ENCODE peak calls at places on chromosome 17, in six cellular contexts. I is lung, J is A673, K is Peyer's patch, H is left ventricle myocardium inferior, R is upper lobe of right lung. O is an unnamed sample.
A peak's percentile ranks its signal among the peaks of the same experiment; 100 is the strongest.

GRCh38 chr17:68074279-68074678 is 38.7 kb downstream of the KPNA2 start:
- DNase-seq in I (no peak), J (no peak), K (no peak), H (no peak), R (no peak), O (no peak)

GRCh38 chr17:66939461-66940114 is 24.9 kb upstream of the CACNG4 start:
- DNase-seq in I (no peak), J (no peak), K (no peak), H (no peak), R (peak; percentile 29), O (no peak)

GRCh38 chr17:5629133-5629532 is 44.8 kb upstream of the NLRP1 start:
- DNase-seq in I (no peak), J (no peak), K (no peak), H (no peak), R (no peak), O (no peak)

GRCh38 chr17:17180141-17180603 is 26.0 kb downstream of the PLD6 start:
- DNase-seq in I (no peak), J (no peak), K (no peak), H (peak; percentile 52), R (no peak), O (no peak)

GRCh38 chr17:60594747-60595146 is 5.2 kb upstream of the PPM1D start:
- DNase-seq in I (no peak), J (no peak), K (no peak), H (no peak), R (no peak), O (no peak)

GRCh38 chr17:2068589-2069051 is 13.7 kb downstream of the HIC1 start:
- DNase-seq in I (no peak), J (no peak), K (peak; percentile 56), H (no peak), R (no peak), O (peak; percentile 90)

GRCh38 chr17:58783380-58783779 is 27.7 kb downstream of the PPM1E start:
- DNase-seq in I (no peak), J (peak; percentile 7), K (no peak), H (no peak), R (no peak), O (no peak)

GRCh38 chr17:80023261-80024205 is 12.1 kb downstream of the TBC1D16 start:
- DNase-seq in I (no peak), J (no peak), K (no peak), H (no peak), R (no peak), O (peak; percentile 94)

GRCh38 chr17:18933102-18934058 is 18.6 kb upstream of the SLC5A10 start:
- DNase-seq in I (no peak), J (no peak), K (no peak), H (no peak), R (no peak), O (no peak)

GRCh38 chr17:73657473-73658116 is 13.3 kb upstream of the SDK2 start:
- DNase-seq in I (peak; percentile 39), J (peak; percentile 64), K (peak; percentile 63), H (peak; percentile 52), R (peak; percentile 77), O (peak; percentile 89)

DNA sequence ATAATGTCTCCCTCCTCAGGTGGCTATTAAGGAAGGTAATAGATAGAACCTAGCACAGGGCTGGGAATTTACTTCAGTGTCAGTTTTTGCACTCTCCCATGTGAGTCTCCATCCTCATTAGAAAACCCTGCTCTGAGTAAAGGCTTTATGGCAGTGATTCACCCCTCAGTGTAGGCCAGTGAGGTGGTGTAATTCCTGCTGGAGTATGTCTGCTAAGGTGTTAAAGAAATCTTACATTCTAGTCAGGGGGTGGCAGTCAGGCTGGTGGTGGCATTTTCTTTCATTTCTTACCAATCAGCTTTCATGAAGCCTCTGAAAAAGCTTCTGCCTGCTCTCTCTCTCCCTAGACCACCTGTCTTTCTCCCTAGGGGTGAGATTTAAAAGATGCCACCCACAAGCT is 138.8 kb upstream of the CCL2 start:
- DNase-seq in I (no peak), J (no peak), K (no peak), H (no peak), R (no peak), O (no peak)
- TF ChIP-seq CTCF in I (no peak), J (no peak), K (no peak), H (no peak), R (no peak), O (no peak)

DNA sequence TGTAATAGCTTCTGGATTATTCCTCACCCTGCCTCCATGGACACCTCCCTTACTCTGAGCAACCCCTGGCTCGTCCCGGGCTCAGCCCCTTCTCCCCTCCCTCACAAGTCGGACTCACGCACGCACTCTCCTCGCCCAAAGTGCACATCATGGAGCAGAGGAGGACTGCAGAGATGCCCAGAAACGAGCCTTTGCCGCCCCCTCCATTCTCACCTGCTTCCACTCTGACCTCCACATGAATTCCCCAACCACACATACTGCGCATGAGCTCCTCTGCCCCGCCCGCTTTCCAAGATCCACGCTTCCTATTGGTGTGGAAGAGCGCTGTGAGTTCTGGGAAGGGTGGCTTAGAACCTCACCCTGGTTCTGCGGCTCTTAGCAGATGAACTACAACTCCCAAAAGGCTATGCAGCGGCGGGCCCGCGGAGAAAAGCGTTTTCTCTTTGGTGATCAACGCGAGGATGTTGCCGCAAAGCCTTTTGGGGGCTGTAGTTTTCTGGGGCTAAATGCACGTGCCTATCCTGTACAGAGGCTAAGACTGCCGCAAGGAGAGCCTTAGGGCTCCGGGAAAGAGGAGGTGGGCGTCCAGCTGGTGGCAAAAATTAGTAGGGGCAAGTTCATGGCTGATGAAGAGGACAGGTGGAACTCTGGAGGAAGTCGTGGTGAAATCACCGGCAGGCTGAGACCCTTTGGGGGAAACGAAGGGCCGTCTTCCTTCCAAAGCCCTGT is at the start of gene PHB1:
- DNase-seq in I (peak; percentile 98), J (peak; percentile 99), K (peak; percentile 94), H (peak; percentile 95), R (peak; percentile 97), O (peak; percentile 99)
- H3K27ac ChIP-seq in I (peak within 1 kb of the TSS; percentile 74), J (peak within 1 kb of the TSS; percentile 62), K (peak within 1 kb of the TSS; percentile 73), H (peak within 1 kb of the TSS; percentile 78), R (peak within 1 kb of the TSS; percentile 78), O (peak within 1 kb of the TSS; percentile 70)

DNA sequence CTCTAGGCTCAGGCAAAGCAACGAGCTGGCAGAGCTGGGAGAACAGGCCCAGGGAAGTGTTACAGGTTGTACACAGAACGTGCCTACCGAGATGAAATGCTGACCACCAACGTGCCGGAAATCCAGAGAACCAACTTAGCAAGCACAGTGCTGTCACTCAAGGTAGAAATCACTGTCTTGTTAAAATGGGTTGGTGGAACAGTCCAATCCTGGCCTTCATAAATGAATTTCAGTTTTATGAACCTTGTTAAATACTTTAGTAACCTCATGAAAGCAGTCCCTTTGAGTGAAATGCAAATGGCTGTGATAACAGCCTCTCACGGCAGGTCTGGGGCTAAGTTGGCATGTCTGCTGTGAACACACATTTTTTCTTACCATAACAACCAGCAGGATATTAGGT is 29.0 kb downstream of the ETV4 start:
- DNase-seq in I (no peak), J (no peak), K (no peak), H (no peak), R (no peak), O (no peak)
- H3K36me3 ChIP-seq in I (peaks cover 44% of the 10 kb centered on the region), J (peaks cover 19% of the 10 kb centered on the region), K (no peaks in the 10 kb centered on the region), H (peaks cover 86% of the 10 kb centered on the region), R (peaks cover 95% of the 10 kb centered on the region), O (peaks cover 96% of the 10 kb centered on the region)

DNA sequence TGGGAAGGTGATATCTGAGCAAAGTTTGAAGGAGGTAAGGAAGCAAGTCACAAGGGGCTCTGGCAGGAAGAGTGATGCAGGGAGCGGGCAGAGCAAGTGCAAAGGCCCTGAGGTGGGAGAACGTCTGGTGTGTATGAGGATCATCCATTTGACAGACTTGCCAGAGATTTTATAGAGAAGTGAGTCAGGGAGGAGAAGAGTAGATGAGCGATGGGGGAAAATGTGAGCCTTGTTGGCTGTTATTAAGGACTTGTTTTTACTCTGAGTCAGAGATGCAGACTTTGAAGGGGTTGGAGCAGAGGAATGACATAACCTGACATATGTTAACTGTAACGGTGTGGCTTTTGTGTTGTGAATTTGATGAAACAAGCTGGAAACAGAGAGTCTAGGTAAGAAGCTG is 3.5 kb upstream of the CLEC10A start:
- DNase-seq in I (no peak), J (no peak), K (no peak), H (no peak), R (no peak), O (no peak)
- TF ChIP-seq CTCF in I (no peak), J (no peak), K (no peak), H (no peak), R (no peak), O (no peak)

DNA sequence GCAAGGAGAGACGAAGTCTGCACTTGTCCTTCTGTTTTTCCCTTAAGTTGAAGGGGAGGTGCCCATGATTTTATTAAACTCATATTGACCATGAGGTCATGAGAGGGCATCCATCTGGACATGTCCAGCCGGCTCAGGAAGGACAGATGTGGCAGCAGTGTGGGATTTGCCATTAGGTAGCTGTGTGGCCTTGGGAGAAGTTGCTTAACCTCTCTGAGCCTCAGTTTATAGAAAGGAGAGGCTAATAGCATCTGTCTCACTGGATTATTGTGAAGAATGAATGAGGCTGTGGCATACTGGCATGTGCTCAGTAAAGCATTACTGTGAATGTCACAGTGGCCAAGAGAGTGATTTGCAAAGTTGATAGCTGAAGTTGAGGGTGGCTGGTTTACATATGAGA is 1.2 kb downstream of the TIMM22 start:
- DNase-seq in I (no peak), J (no peak), K (no peak), H (no peak), R (no peak), O (no peak)
- H3K27ac ChIP-seq in I (no peak overlapping the region), J (no peak overlapping the region), K (no peak overlapping the region), H (peak overlapping the region; percentile 93), R (no peak overlapping the region), O (no peak overlapping the region)

GRCh38 chr17:44217738-44218343 is 1.6 kb downstream of the UBTF start:
- DNase-seq in I (no peak), J (no peak), K (no peak), H (no peak), R (no peak), O (no peak)

GRCh38 chr17:44214896-44215295 is 4.6 kb downstream of the UBTF start:
- DNase-seq in I (no peak), J (no peak), K (no peak), H (no peak), R (no peak), O (no peak)

GRCh38 chr17:44214230-44214494 is 5.3 kb downstream of the UBTF start:
- DNase-seq in I (no peak), J (no peak), K (no peak), H (no peak), R (no peak), O (no peak)

GRCh38 chr17:44216674-44217073 is 2.8 kb downstream of the UBTF start:
- DNase-seq in I (no peak), J (no peak), K (no peak), H (no peak), R (no peak), O (no peak)

DNA sequence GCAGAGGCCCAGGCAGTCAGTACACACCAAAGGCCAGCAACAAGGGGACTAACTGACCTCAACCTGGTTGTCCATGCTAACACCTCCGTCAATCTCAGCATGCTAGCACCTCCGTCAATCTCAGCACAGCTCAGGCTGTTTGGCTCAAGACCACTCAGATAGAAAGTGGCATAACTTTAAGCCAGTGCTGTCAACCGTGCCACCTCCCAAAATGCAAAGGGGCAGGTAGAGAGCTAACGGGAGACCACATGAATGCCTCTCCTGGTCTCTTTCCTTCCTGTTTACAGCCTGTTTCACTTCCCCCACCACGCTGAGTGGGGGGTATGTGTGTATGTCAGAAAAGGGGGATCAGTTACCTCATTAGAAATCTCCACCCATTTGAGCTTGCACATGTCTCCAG is 3.3 kb downstream of the UBTF start:
- DNase-seq in I (no peak), J (no peak), K (no peak), H (no peak), R (no peak), O (no peak)
- H3K36me3 ChIP-seq in I (peaks cover 6% of the 10 kb centered on the region), J (peaks cover 30% of the 10 kb centered on the region), K (no peaks in the 10 kb centered on the region), H (peaks cover 52% of the 10 kb centered on the region), R (peaks cover 39% of the 10 kb centered on the region), O (peaks cover 65% of the 10 kb centered on the region)

O was measured in WERI-Rb-1.